ENCODE peak calls at places on chromosomes 3 and 15, in six cellular contexts. M is coronary artery, K is heart left ventricle, B is suprapubic skin, G is uterus, X is WERI-Rb-1. W is an unnamed sample.

GRCh38 chr3:45950686-45951600 is 7.7 kb downstream of the CXCR6 start:
- DNase-seq in G (no peak), B (no peak), X (no peak), K (peak; percentile 49), M (no peak), W (no peak)

GRCh38 chr15:78097667-78098066 is 5.3 kb downstream of the SH2D7 start:
- DNase-seq in M (peak; percentile 63), B (peak; percentile 47), K (no peak), X (no peak), G (no peak), W (no peak)

GRCh38 chr3:194375473-194375872 is 5.9 kb upstream of the LRRC15 start:
- DNase-seq in M (no peak), G (no peak), X (peak; percentile 89), K (no peak), B (no peak), W (no peak)

GRCh38 chr15:101698314-101698713 is 26.0 kb downstream of the TARS3 start:
- DNase-seq in B (no peak), G (no peak), X (no peak), K (no peak), M (no peak), W (no peak)

GRCh38 chr15:66921319-66921718 is 144.1 kb upstream of the SMAD3 start:
- DNase-seq in M (no peak), X (no peak), G (no peak), K (no peak), B (no peak), W (no peak)

GRCh38 chr15:86362556-86362955 is 282.9 kb downstream of the AGBL1 start:
- DNase-seq in B (no peak), M (no peak), G (no peak), K (no peak), X (no peak), W (no peak)

GRCh38 chr3:36944012-36944640 is 728 bp downstream of the TRANK1 start:
- DNase-seq in M (peak; percentile 81), X (peak; percentile 19), K (peak; percentile 81), G (peak; percentile 62), B (peak; percentile 79), W (no peak)

GRCh38 chr15:68114356-68114755 is 60.2 kb downstream of the PIAS1 start:
- DNase-seq in K (no peak), G (no peak), X (no peak), M (no peak), B (no peak), W (no peak)

GRCh38 chr15:76376816-76377215 is 40.2 kb downstream of the ISL2 start:
- DNase-seq in M (no peak), K (no peak), B (no peak), X (no peak), G (no peak), W (no peak)

GRCh38 chr3:21894459-21895083 is 143.6 kb upstream of the ZNF385D start:
- DNase-seq in K (no peak), X (no peak), B (no peak), G (no peak), M (no peak), W (no peak)

GRCh38 chr3:33269385-33269784 is 7.9 kb upstream of the FBXL2 start:
- DNase-seq in G (no peak), M (no peak), K (no peak), X (no peak), B (no peak), W (no peak)

GRCh38 chr15:36468746-36469145 is 110.7 kb upstream of the CDIN1 start:
- DNase-seq in K (no peak), G (no peak), M (no peak), B (no peak), X (no peak), W (peak; percentile 17)

GRCh38 chr3:129231331-129232119 is 17.9 kb upstream of the COPG1 start:
- DNase-seq in X (no peak), K (no peak), G (no peak), M (no peak), B (no peak), W (no peak)

GRCh38 chr3:46561951-46562350 is 4.2 kb downstream of the LRRC2 start:
- DNase-seq in X (no peak), M (no peak), B (no peak), G (no peak), K (no peak), W (no peak)

GRCh38 chr3:173732237-173732636 is 334.7 kb downstream of the NLGN1 start:
- DNase-seq in X (no peak), M (no peak), B (no peak), K (no peak), G (no peak), W (no peak)

GRCh38 chr15:51425517-51426033 is 84.1 kb downstream of the GLDN start:
- DNase-seq in G (no peak), M (no peak), K (no peak), X (no peak), B (no peak), W (peak; percentile 11)

GRCh38 chr3:186570096-186570940 is at the start of gene DNAJB11:
- DNase-seq in B (peak; percentile 99), K (peak; percentile 99), G (peak; percentile 99), M (peak; percentile 100), X (peak; percentile 98), W (peak; percentile 97)

GRCh38 chr3:46325645-46326300 is 28.1 kb upstream of the CCR2 start:
- DNase-seq in K (no peak), X (no peak), G (no peak), B (no peak), M (no peak), W (no peak)

GRCh38 chr15:25237291-25237978 is 201.4 kb downstream of the UBE3A start:
- DNase-seq in K (peak; percentile 20), B (no peak), X (no peak), M (no peak), G (no peak), W (no peak)

GRCh38 chr15:96230557-96231181 is 99.8 kb upstream of the NR2F2 start:
- DNase-seq in X (no peak), M (no peak), G (no peak), K (no peak), B (no peak), W (no peak)
- H3K27ac ChIP-seq in X (no peak overlapping the region), M (no peak overlapping the region), G (no peak overlapping the region), K (no peak overlapping the region), B (no peak overlapping the region), W (no peak overlapping the region)

GRCh38 chr3:170162052-170162451 is 19.5 kb downstream of the PHC3 start:
- DNase-seq in K (no peak), B (no peak), M (no peak), G (no peak), X (no peak), W (no peak)
- H3K4me3 ChIP-seq in K (no peak overlapping the region), B (no peak overlapping the region), M (no peak overlapping the region), G (no peak overlapping the region), X (no peak overlapping the region), W (no peak overlapping the region)

GRCh38 chr3:71225285-71225684 is 358.2 kb downstream of the FOXP1 start:
- DNase-seq in B (no peak), M (no peak), G (no peak), K (no peak), X (no peak), W (no peak)
- H3K27ac ChIP-seq in B (no peak overlapping the region), M (peak overlapping the region; percentile 85), G (peak overlapping the region; percentile 43), K (peak overlapping the region; percentile 81), X (no peak overlapping the region), W (no peak overlapping the region)

GRCh38 chr3:170240671-170241070 is 18.4 kb downstream of the PRKCI start:
- DNase-seq in G (no peak), K (no peak), M (no peak), X (no peak), B (no peak), W (no peak)
- H3K4me3 ChIP-seq in G (no peak overlapping the region), K (no peak overlapping the region), M (no peak overlapping the region), X (no peak overlapping the region), B (no peak overlapping the region), W (no peak overlapping the region)

GRCh38 chr3:61828158-61828874 is 266.9 kb downstream of the PTPRG start:
- DNase-seq in K (no peak), X (no peak), M (no peak), G (no peak), B (no peak), W (no peak)
- H3K27ac ChIP-seq in K (peak overlapping the region; percentile 35), X (no peak overlapping the region), M (peak overlapping the region; percentile 88), G (no peak overlapping the region), B (no peak overlapping the region), W (no peak overlapping the region)

GRCh38 chr15:42621386-42621785 is 46.0 kb downstream of the STARD9 start:
- DNase-seq in X (no peak), G (no peak), B (no peak), K (no peak), M (no peak), W (peak; percentile 74)

GRCh38 chr15:42622328-42622925 is 47.0 kb downstream of the STARD9 start:
- DNase-seq in G (no peak), M (no peak), K (no peak), B (no peak), X (no peak), W (no peak)

GRCh38 chr15:42616107-42616506 is 40.7 kb downstream of the STARD9 start:
- DNase-seq in X (no peak), G (no peak), B (no peak), K (no peak), M (no peak), W (no peak)

GRCh38 chr15:42623951-42624350 is 48.5 kb downstream of the STARD9 start:
- DNase-seq in G (no peak), B (no peak), M (no peak), K (no peak), X (no peak), W (no peak)

GRCh38 chr15:42619641-42620371 is 44.4 kb downstream of the STARD9 start:
- DNase-seq in M (no peak), B (no peak), K (no peak), G (no peak), X (no peak), W (no peak)
- H3K4me3 ChIP-seq in M (no peak overlapping the region), B (no peak overlapping the region), K (no peak overlapping the region), G (no peak overlapping the region), X (no peak overlapping the region), W (no peak overlapping the region)

DNA sequence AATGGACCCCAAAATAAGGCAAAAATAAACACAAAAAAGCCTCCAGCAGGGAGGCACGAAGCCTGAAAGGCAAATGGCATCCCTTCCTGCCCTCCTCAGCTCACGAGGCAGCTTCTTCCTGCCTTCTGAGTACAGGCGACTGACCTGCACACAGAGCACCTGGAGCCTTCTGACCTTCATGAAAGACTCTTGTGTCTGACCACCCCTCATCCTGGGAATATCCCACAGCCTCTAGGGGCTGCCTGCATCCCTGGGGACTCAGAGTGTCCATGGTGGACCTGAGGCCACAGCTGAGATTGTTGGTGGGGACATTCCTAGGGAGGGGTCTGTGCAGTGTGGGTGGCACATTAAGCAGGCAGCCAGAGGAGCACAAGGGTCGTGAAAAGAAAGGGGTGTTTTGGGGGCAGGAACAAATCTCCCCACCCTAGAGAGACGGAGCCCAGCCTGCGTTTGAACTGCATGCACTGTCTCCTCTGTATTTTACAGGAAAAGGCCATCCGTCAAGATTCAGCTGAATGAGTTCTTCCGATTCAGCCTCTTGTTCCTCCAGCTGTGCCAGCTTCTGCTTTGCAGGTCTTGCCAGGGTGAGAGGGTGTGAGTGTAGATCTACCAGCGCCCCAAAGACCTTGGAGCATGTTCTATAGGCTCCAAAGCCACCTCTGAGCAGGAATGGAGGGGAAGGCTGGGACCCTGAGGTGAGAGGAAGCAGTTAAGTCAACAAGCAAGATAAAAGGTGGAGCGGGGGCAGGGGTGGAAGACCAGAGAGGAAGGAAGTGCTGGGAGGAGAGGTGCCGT is 80.4 kb upstream of the MEF2A start:
- DNase-seq in G (no peak), M (no peak), B (no peak), K (no peak), X (no peak), W (no peak)
- H3K27ac ChIP-seq in G (peak overlapping the region; percentile 66), M (peak overlapping the region; percentile 88), B (peak overlapping the region; percentile 71), K (peak overlapping the region; percentile 69), X (no peak overlapping the region), W (no peak overlapping the region)